ENCODE peak calls at places on chromosome 20, in seven cellular contexts. V is Calu3; L is stimulated activated CD4-positive, alpha-beta T cell treated with anti-CD3 and anti-CD28 coated beads, Interleukin-1b, Interleukin-23, amount 100 ng/mL, for 24 hours; T is keratinocyte; H is mesothelial cell of epicardium; W is T-helper 17 cell; N is left ventricle myocardium superior. Y is an unnamed sample.
A peak's percentile ranks its signal among the peaks of the same experiment; 100 is the strongest.

GRCh38 chr20:37911838-37912273 is 8.9 kb downstream of the VSTM2L start:
- DNase-seq in L (no peak), H (no peak), T (no peak), W (no peak), V (no peak), N (peak; percentile 78), Y (no peak)

GRCh38 chr20:40532103-40532502 is 156.9 kb downstream of the MAFB start:
- DNase-seq in V (peak; percentile 56), H (no peak), W (no peak), T (no peak), L (no peak), N (no peak), Y (no peak)

GRCh38 chr20:52494244-52494643 is 302.7 kb upstream of the ZFP64 start:
- DNase-seq in N (no peak), V (no peak), L (peak; percentile 19), T (peak; percentile 32), H (no peak), W (no peak), Y (no peak)

GRCh38 chr20:62860391-62860923 is 1.2 kb downstream of the TCFL5 start:
- DNase-seq in T (no peak), H (no peak), N (peak; percentile 27), L (no peak), V (peak; percentile 35), W (no peak), Y (no peak)

GRCh38 chr20:58722877-58723627 is 30.5 kb downstream of the NPEPL1 start:
- DNase-seq in L (no peak), V (no peak), H (no peak), N (no peak), T (no peak), W (no peak), Y (no peak)

GRCh38 chr20:63942250-63943006 is 13.8 kb downstream of the UCKL1 start:
- DNase-seq in V (peak; percentile 39), W (no peak), T (no peak), N (peak; percentile 53), L (no peak), H (no peak), Y (no peak)

GRCh38 chr20:8400461-8400860 is 268.4 kb downstream of the PLCB1 start:
- DNase-seq in L (no peak), H (no peak), W (no peak), N (no peak), T (no peak), V (no peak), Y (no peak)

GRCh38 chr20:13877789-13878188 is 93.0 kb downstream of the NDUFAF5 start:
- DNase-seq in T (no peak), H (no peak), L (no peak), W (no peak), N (no peak), V (no peak), Y (no peak)

GRCh38 chr20:62063981-62064787 is 1.5 kb downstream of the TAF4 start:
- DNase-seq in W (no peak), N (peak; percentile 73), T (no peak), L (no peak), V (peak; percentile 72), H (no peak), Y (no peak)

GRCh38 chr20:10584319-10584812 is 89.4 kb downstream of the JAG1 start:
- DNase-seq in V (no peak), N (no peak), H (no peak), W (no peak), T (no peak), L (no peak), Y (no peak)

GRCh38 chr20:3764659-3765058 is 2.9 kb downstream of the ADISSP start:
- DNase-seq in T (no peak), V (no peak), N (no peak), W (no peak), H (no peak), L (no peak), Y (no peak)

GRCh38 chr20:5181955-5182354 is 55.1 kb downstream of the CDS2 start:
- DNase-seq in T (no peak), V (no peak), N (no peak), W (no peak), H (no peak), L (no peak), Y (no peak)

GRCh38 chr20:46308258-46309157 is at the start of gene CDH22:
- DNase-seq in W (peak; percentile 18), N (peak; percentile 55), H (no peak), T (no peak), L (no peak), V (peak; percentile 79), Y (peak; percentile 10)

GRCh38 chr20:47703748-47704147 is 81.5 kb downstream of the SULF2 start:
- DNase-seq in W (no peak), T (no peak), L (no peak), N (no peak), H (no peak), V (no peak), Y (no peak)